ENCODE peak calls at places on chromosomes 4 and X, in six cellular contexts. R, K, Y, S, M and B are unnamed samples.

GRCh38 chrX:68232206-68232605 is 201.1 kb downstream of the OPHN1 start:
- DNase-seq in R (no peak), K (no peak), Y (no peak), S (no peak), M (no peak), B (no peak)

GRCh38 chr4:40525811-40526598 is 103.7 kb downstream of the RBM47 start:
- DNase-seq in R (no peak), K (no peak), Y (peak), S (no peak), M (peak), B (peak)

GRCh38 chrX:2224141-2224540 is 276.6 kb downstream of the DHRSX start:
- DNase-seq in R (no peak), K (no peak), Y (no peak), S (no peak), M (no peak), B (no peak)

GRCh38 chrX:154478728-154479622 is at the start of gene LAGE3:
- DNase-seq in R (no peak), K (peak), Y (peak), S (no peak), M (peak), B (no peak)

GRCh38 chr4:74235135-74235534 is 73.1 kb upstream of the EPGN start:
- DNase-seq in R (no peak), K (no peak), Y (no peak), S (no peak), M (no peak), B (no peak)

GRCh38 chrX:97705936-97706335 is 822.2 kb downstream of the RPA4 start:
- DNase-seq in R (no peak), K (no peak), Y (peak), S (no peak), M (no peak), B (no peak)

GRCh38 chr4:90904018-90904417 is 776.8 kb downstream of the CCSER1 start:
- DNase-seq in R (no peak), K (no peak), Y (no peak), S (no peak), M (no peak), B (no peak)

GRCh38 chr4:119646347-119647071 is 17.9 kb upstream of the PDE5A start:
- DNase-seq in R (no peak), K (peak), Y (no peak), S (no peak), M (no peak), B (no peak)

GRCh38 chrX:95536661-95537060 is 1148.0 kb upstream of the DIAPH2 start:
- DNase-seq in R (no peak), K (no peak), Y (no peak), S (no peak), M (no peak), B (no peak)

GRCh38 chrX:109826954-109827708 is 94.1 kb upstream of the ACSL4 start:
- DNase-seq in R (no peak), K (no peak), Y (peak), S (no peak), M (no peak), B (no peak)

GRCh38 chr4:24748023-24748422 is 47.4 kb upstream of the SOD3 start:
- DNase-seq in R (no peak), K (no peak), Y (no peak), S (no peak), M (no peak), B (no peak)

GRCh38 chr4:90572996-90573395 is 445.8 kb downstream of the CCSER1 start:
- DNase-seq in R (no peak), K (no peak), Y (no peak), S (no peak), M (no peak), B (no peak)

GRCh38 chr4:112190684-112191083 is 40.9 kb upstream of the AP1AR start:
- DNase-seq in R (no peak), K (no peak), Y (no peak), S (no peak), M (no peak), B (no peak)

GRCh38 chrX:34734383-34734782 is 77.3 kb upstream of the TMEM47 start:
- DNase-seq in R (no peak), K (no peak), Y (peak), S (no peak), M (no peak), B (no peak)

GRCh38 chr4:25621027-25621930 is 34.4 kb upstream of the SLC34A2 start:
- DNase-seq in R (no peak), K (no peak), Y (no peak), S (no peak), M (no peak), B (no peak)

GRCh38 chr4:72286185-72286584 is 254.4 kb downstream of the NPFFR2 start:
- DNase-seq in R (no peak), K (no peak), Y (no peak), S (no peak), M (peak), B (no peak)

GRCh38 chrX:147912093-147912801 is 528 bp downstream of the FMR1 start:
- DNase-seq in R (no peak), K (peak), Y (no peak), S (no peak), M (no peak), B (no peak)

GRCh38 chr4:102783006-102783405 is 22.2 kb upstream of the MANBA start:
- DNase-seq in R (no peak), K (no peak), Y (no peak), S (no peak), M (no peak), B (no peak)

GRCh38 chr4:46953564-46953963 is 39.8 kb downstream of the GABRA4 start:
- DNase-seq in R (no peak), K (no peak), Y (no peak), S (no peak), M (no peak), B (no peak)

GRCh38 chr4:126851391-126851790 is 781.4 kb upstream of the INTU start:
- DNase-seq in R (no peak), K (no peak), Y (no peak), S (no peak), M (no peak), B (no peak)

GRCh38 chrX:110153900-110154299 is 151.0 kb downstream of the TMEM164 start:
- DNase-seq in R (no peak), K (no peak), Y (no peak), S (no peak), M (no peak), B (no peak)

GRCh38 chr4:181670506-181670905 is 572.7 kb upstream of the TENM3 start:
- DNase-seq in R (no peak), K (no peak), Y (no peak), S (no peak), M (no peak), B (no peak)

GRCh38 chr4:153467154-153467896 is 1.2 kb downstream of the TMEM131L start:
- DNase-seq in R (no peak), K (peak), Y (no peak), S (no peak), M (no peak), B (no peak)

GRCh38 chr4:27720010-27720766 is 859.5 kb downstream of the STIM2 start:
- DNase-seq in R (no peak), K (no peak), Y (no peak), S (no peak), M (no peak), B (no peak)

GRCh38 chr4:48297447-48297846 is 27.8 kb upstream of the TEC start:
- DNase-seq in R (no peak), K (no peak), Y (no peak), S (no peak), M (no peak), B (no peak)

GRCh38 chr4:129545599-129546278 is 449.8 kb downstream of the C4orf33 start:
- DNase-seq in R (no peak), K (peak), Y (no peak), S (no peak), M (no peak), B (no peak)

GRCh38 chr4:184399505-184399893 is 74.9 kb downstream of the IRF2 start:
- DNase-seq in R (no peak), K (no peak), Y (no peak), S (no peak), M (no peak), B (no peak)

GRCh38 chr4:139950568-139950967 is 203.4 kb downstream of the MAML3 start:
- DNase-seq in R (no peak), K (no peak), Y (no peak), S (no peak), M (no peak), B (no peak)

GRCh38 chrX:134898450-134898849 is 92.3 kb upstream of the SMIM10 start:
- DNase-seq in R (no peak), K (no peak), Y (no peak), S (no peak), M (no peak), B (no peak)

GRCh38 chr4:159027535-159027934 is 75.3 kb upstream of the RAPGEF2 start:
- DNase-seq in R (no peak), K (no peak), Y (no peak), S (no peak), M (no peak), B (no peak)

GRCh38 chr4:165106518-165106917 is 6.1 kb downstream of the TMEM192 start:
- DNase-seq in R (peak), K (no peak), Y (no peak), S (no peak), M (no peak), B (no peak)

GRCh38 chrX:24498975-24499374 is 33.9 kb downstream of the PDK3 start:
- DNase-seq in R (no peak), K (no peak), Y (no peak), S (no peak), M (peak), B (no peak)

GRCh38 chr4:150224896-150225591 is 146.8 kb downstream of the DCLK2 start:
- DNase-seq in R (no peak), K (no peak), Y (peak), S (no peak), M (peak), B (peak)

GRCh38 chr4:154076921-154077320 is 288.0 kb upstream of the SFRP2 start:
- DNase-seq in R (no peak), K (no peak), Y (no peak), S (no peak), M (no peak), B (no peak)

GRCh38 chrX:20477836-20478532 is 211.3 kb upstream of the RPS6KA3 start:
- DNase-seq in R (no peak), K (no peak), Y (no peak), S (no peak), M (no peak), B (no peak)

GRCh38 chrX:103629295-103630170 is 758 bp downstream of the TCEAL1 start:
- DNase-seq in R (no peak), K (peak), Y (peak), S (no peak), M (peak), B (no peak)

GRCh38 chrX:9940397-9940796 is 26.8 kb upstream of the CLDN34 start:
- DNase-seq in R (no peak), K (no peak), Y (no peak), S (no peak), M (no peak), B (no peak)

GRCh38 chr4:101346312-101346561 is 1.1 kb downstream of the PPP3CA start:
- DNase-seq in R (no peak), K (no peak), Y (no peak), S (no peak), M (no peak), B (no peak)